ENCODE peak calls at places on chromosomes 11 and 22, in nine cellular contexts. O is immature natural killer cell; W is K562; H is fibroblast of the aortic adventitia; B is GM04504; V is H9; N is stimulated activated CD4-positive, alpha-beta T cell treated with anti-CD3 and anti-CD28 coated beads, Interleukin-1b, Interleukin-23, amount 100 ng/mL, for 24 hours; R is T1000; C is HEK293T. Q is an unnamed sample.

GRCh38 chr11:77230878-77231605 is 70.4 kb downstream of the GDPD4 start:
- DNase-seq in R (no peak), H (no peak), B (no peak), N (no peak), W (no peak), V (no peak), C (no peak), O (no peak), Q (no peak)

GRCh38 chr11:115078461-115079438 is 400.4 kb downstream of the NXPE2 start:
- DNase-seq in C (no peak), H (no peak), N (no peak), R (no peak), V (no peak), B (no peak), O (no peak), W (no peak), Q (no peak)

GRCh38 chr22:47572443-47572842 is 810.0 kb downstream of the TBC1D22A start:
- DNase-seq in N (no peak), O (no peak), B (no peak), C (no peak), R (no peak), W (no peak), H (no peak), V (no peak), Q (no peak)

GRCh38 chr22:47328550-47329243 is 566.2 kb downstream of the TBC1D22A start:
- DNase-seq in B (peak; percentile 90), R (peak; percentile 78), W (peak; percentile 18), O (no peak), H (peak; percentile 96), C (no peak), V (no peak), N (no peak), Q (no peak)

GRCh38 chr11:70677232-70677916 is 279.0 kb downstream of the CTTN start:
- DNase-seq in O (no peak), H (no peak), V (no peak), W (no peak), N (no peak), B (no peak), R (no peak), C (no peak), Q (no peak)

GRCh38 chr11:93783767-93784151 is 323 bp upstream of the MED17 start:
- DNase-seq in R (no peak), B (no peak), O (no peak), V (no peak), W (no peak), H (no peak), N (no peak), C (no peak), Q (no peak)

GRCh38 chr22:48500481-48501230 is 1327.0 kb downstream of the BRD1 start:
- DNase-seq in R (no peak), B (no peak), V (peak; percentile 55), O (no peak), H (no peak), C (no peak), W (no peak), N (no peak), Q (no peak)

GRCh38 chr11:68774188-68774585 is 22.9 kb upstream of the TESMIN start:
- DNase-seq in V (no peak), R (no peak), O (no peak), B (no peak), C (no peak), H (no peak), W (no peak), N (no peak), Q (no peak)

GRCh38 chr11:130947058-130947457 is 30.8 kb upstream of the SNX19 start:
- DNase-seq in C (no peak), O (no peak), B (no peak), H (no peak), W (no peak), V (no peak), R (no peak), N (no peak), Q (no peak)

GRCh38 chr11:64010783-64011182 is 24.5 kb downstream of the OTUB1 start:
- DNase-seq in N (no peak), H (no peak), R (no peak), C (no peak), V (no peak), B (no peak), O (no peak), W (no peak), Q (no peak)

GRCh38 chr11:102843474-102843873 is at the start of gene MMP3:
- DNase-seq in N (no peak), B (peak; percentile 59), O (no peak), H (no peak), W (no peak), R (no peak), V (no peak), C (no peak), Q (no peak)

GRCh38 chr22:37996079-37996478 is 11.7 kb upstream of the SOX10 start:
- DNase-seq in R (no peak), W (no peak), N (no peak), O (no peak), B (no peak), H (no peak), C (no peak), V (no peak), Q (no peak)

GRCh38 chr11:65316979-65317786 is 2.5 kb downstream of the CDC42EP2 start:
- DNase-seq in R (no peak), B (peak; percentile 79), C (no peak), N (no peak), O (no peak), H (peak; percentile 97), W (no peak), V (peak; percentile 81), Q (no peak)

GRCh38 chr11:103013426-103013825 is 57.9 kb upstream of the MMP13 start:
- DNase-seq in V (no peak), N (no peak), H (no peak), O (no peak), W (no peak), B (no peak), R (no peak), C (no peak), Q (no peak)

GRCh38 chr11:1952806-1953482 is 5.8 kb downstream of the MRPL23 start:
- DNase-seq in C (no peak), O (no peak), V (no peak), H (no peak), B (no peak), N (no peak), W (no peak), R (no peak), Q (no peak)

GRCh38 chr11:120134931-120135228 is 3.0 kb downstream of the TRIM29 start:
- DNase-seq in C (no peak), B (no peak), O (no peak), R (no peak), V (peak; percentile 16), N (no peak), H (no peak), W (no peak), Q (peak; percentile 29)

Q was measured in mesothelial cell of epicardium.